ENCODE peak calls at places on chromosomes 12 and 14, in seven cellular contexts. Z is body of pancreas; G is CD4-positive, CD25-positive, alpha-beta regulatory T cell; P is breast epithelium; B is stomach; C is fibroblast of lung; I is mucosa of descending colon. X is an unnamed sample. For H3K4me1 and H3K36me3, the result is how much of the 10 kb centered on the place peaks cover.

GRCh38 chr12:108721824-108722223 is 9.5 kb downstream of the CORO1C start:
- DNase-seq in B (no peak), I (no peak), Z (no peak), P (no peak), G (no peak), C (no peak), X (no peak)

GRCh38 chr12:59444932-59445331 is 150.9 kb upstream of the SLC16A7 start:
- DNase-seq in Z (peak), C (peak), P (no peak), G (peak), B (no peak), I (no peak), X (no peak)

GRCh38 chr12:11711675-11712327 is 62.3 kb downstream of the ETV6 start:
- DNase-seq in I (no peak), Z (no peak), B (no peak), G (no peak), P (no peak), C (peak), X (no peak)

GRCh38 chr14:96368534-96368933 is 5.2 kb downstream of the GSKIP start:
- DNase-seq in P (no peak), C (no peak), G (no peak), Z (no peak), B (no peak), I (no peak), X (no peak)

GRCh38 chr12:112978163-112979081 is at the start of gene OAS2:
- DNase-seq in G (peak), C (peak), B (peak), Z (peak), I (peak), P (peak), X (peak)

GRCh38 chr12:122891661-122892525 is 4.0 kb downstream of the VPS37B start:
- DNase-seq in I (no peak), B (no peak), C (peak), Z (no peak), P (no peak), G (no peak), X (peak)

GRCh38 chr14:104976198-104977007 is 1.8 kb downstream of the AHNAK2 start:
- DNase-seq in G (peak), Z (peak), I (peak), C (peak), B (peak), P (peak), X (peak)

GRCh38 chr12:90216815-90217214 is 508.2 kb upstream of the ATP2B1 start:
- DNase-seq in C (peak), I (no peak), G (no peak), P (no peak), Z (no peak), B (no peak), X (no peak)

GRCh38 chr14:103628221-103628683 is 759 bp upstream of the KLC1 start:
- DNase-seq in G (peak), I (peak), C (peak), P (peak), Z (peak), B (peak), X (no peak)

GRCh38 chr14:50677527-50678063 is 9.5 kb upstream of the SAV1 start:
- DNase-seq in B (no peak), I (no peak), G (no peak), C (peak), Z (no peak), P (no peak), X (no peak)

GRCh38 chr12:51970904-51971646 is 19.6 kb downstream of the ACVR1B start:
- DNase-seq in P (no peak), I (no peak), G (peak), C (peak), B (no peak), Z (no peak), X (no peak)

GRCh38 chr14:91009501-91010152 is 50.8 kb downstream of the RPS6KA5 start:
- DNase-seq in I (no peak), C (no peak), Z (no peak), B (no peak), P (no peak), G (peak), X (no peak)

GRCh38 chr12:2795291-2796186 is 769 bp downstream of the FKBP4 start:
- DNase-seq in Z (peak), I (peak), C (peak), B (peak), G (peak), P (peak), X (peak)

GRCh38 chr12:122099280-122099749 is 20.8 kb downstream of the MLXIP start:
- DNase-seq in B (no peak), C (no peak), G (no peak), I (peak), P (no peak), Z (peak), X (no peak)

GRCh38 chr12:95574030-95574429 is 22.8 kb upstream of the USP44 start:
- DNase-seq in C (no peak), Z (no peak), P (no peak), G (no peak), B (no peak), I (no peak), X (no peak)

GRCh38 chr12:108523365-108523764 is 8.3 kb downstream of the FICD start:
- DNase-seq in I (no peak), G (no peak), Z (no peak), P (no peak), C (no peak), B (no peak), X (no peak)

GRCh38 chr12:106766393-106766826 is 8.1 kb upstream of the RIC8B start:
- DNase-seq in Z (peak), G (no peak), C (peak), I (no peak), P (no peak), B (peak), X (no peak)

GRCh38 chr12:123614531-123614930 is 12.6 kb downstream of the DDX55 start:
- DNase-seq in Z (no peak), C (peak), I (no peak), B (no peak), P (no peak), G (no peak), X (no peak)

GRCh38 chr12:97875064-97875463 is 412.5 kb downstream of the RMST start:
- DNase-seq in C (no peak), P (no peak), B (no peak), Z (no peak), G (no peak), I (no peak), X (peak)

GRCh38 chr12:91142184-91142583 is 30.9 kb upstream of the LUM start:
- DNase-seq in Z (no peak), I (no peak), C (peak), G (no peak), B (no peak), P (no peak), X (no peak)

GRCh38 chr12:88781909-88782308 is 201.6 kb upstream of the KITLG start:
- DNase-seq in Z (no peak), G (no peak), B (no peak), I (no peak), C (peak), P (no peak), X (no peak)

GRCh38 chr12:39959016-39959415 is 146.9 kb downstream of the SLC2A13 start:
- DNase-seq in P (no peak), Z (no peak), I (no peak), C (peak), B (no peak), G (no peak), X (no peak)

GRCh38 chr14:92315050-92315785 is 7.7 kb upstream of the SLC24A4 start:
- DNase-seq in C (no peak), P (no peak), I (no peak), Z (no peak), B (no peak), G (no peak), X (no peak)

GRCh38 chr14:81437226-81437625 is 37.1 kb upstream of the STON2 start:
- DNase-seq in P (no peak), G (no peak), B (no peak), C (no peak), Z (no peak), I (no peak), X (no peak)

GRCh38 chr14:44662250-44662891 is 155.3 kb upstream of the FSCB start:
- DNase-seq in G (peak), C (no peak), Z (no peak), P (no peak), I (no peak), B (no peak), X (no peak)

GRCh38 chr14:92591346-92591745 is 77.8 kb downstream of the RIN3 start:
- DNase-seq in C (no peak), P (no peak), Z (no peak), I (no peak), G (peak), B (no peak), X (no peak)

GRCh38 chr14:93715279-93715927 is 72.9 kb downstream of the PRIMA1 start:
- DNase-seq in Z (no peak), I (no peak), P (no peak), G (no peak), C (no peak), B (no peak), X (no peak)

GRCh38 chr14:55373784-55374725 is 37.6 kb downstream of the ATG14 start:
- DNase-seq in Z (no peak), B (no peak), G (peak), C (peak), P (no peak), I (no peak), X (no peak)

GRCh38 chr14:105474478-105475268 is at the start of gene CRIP2:
- DNase-seq in G (no peak), P (no peak), Z (peak), I (peak), B (no peak), C (peak), X (peak)

GRCh38 chr12:96172981-96173380 is 21.2 kb upstream of the ELK3 start:
- DNase-seq in C (no peak), P (no peak), B (no peak), I (no peak), Z (no peak), G (no peak), X (no peak)

GRCh38 chr12:79932393-79932792 is 2.5 kb downstream of the PPP1R12A start:
- DNase-seq in B (no peak), C (no peak), I (no peak), G (no peak), Z (no peak), P (no peak), X (no peak)

GRCh38 chr12:79925492-79925891 is 9.4 kb downstream of the PPP1R12A start:
- DNase-seq in G (no peak), I (no peak), Z (no peak), P (no peak), B (no peak), C (peak), X (peak)

GRCh38 chr12:79927772-79928474 is 7.0 kb downstream of the PPP1R12A start:
- DNase-seq in C (peak), Z (no peak), I (no peak), P (no peak), G (peak), B (no peak), X (no peak)

GRCh38 chr12:79926951-79927350 is 7.9 kb downstream of the PPP1R12A start:
- DNase-seq in G (no peak), B (no peak), Z (no peak), I (no peak), C (no peak), P (no peak), X (no peak)

GRCh38 chr12:79929065-79929464 is 5.8 kb downstream of the PPP1R12A start:
- DNase-seq in B (no peak), Z (no peak), C (no peak), I (no peak), P (no peak), G (no peak), X (no peak)
- H3K4me1 ChIP-seq in B (half or more), Z (under half), C (under half), I (under half), P (under half), G (half or more), X (under half)

GRCh38 chr14:53963491-53964227 is 7.0 kb upstream of the BMP4 start:
- DNase-seq in Z (peak), B (peak), G (no peak), I (peak), C (peak), P (peak), X (no peak)
- H3K4me3 ChIP-seq in Z (no peak), B (peak), G (no peak), I (no peak), C (peak), P (peak), X (no peak)

GRCh38 chr12:49648722-49649032 is 25.3 kb downstream of the PRPF40B start:
- DNase-seq in P (no peak), Z (no peak), B (no peak), I (no peak), G (no peak), C (no peak), X (no peak)
- H3K36me3 ChIP-seq in P (under half), Z (under half), B (half or more), I (under half), G (half or more), C (under half), X (under half)

GRCh38 chr12:68896881-68897540 is 36.0 kb downstream of the CPM start:
- DNase-seq in I (no peak), G (no peak), C (peak), P (no peak), B (no peak), Z (no peak), X (no peak)
- H3K4me1 ChIP-seq in I (under half), G (under half), C (under half), P (under half), B (under half), Z (under half), X (under half)

DNA sequence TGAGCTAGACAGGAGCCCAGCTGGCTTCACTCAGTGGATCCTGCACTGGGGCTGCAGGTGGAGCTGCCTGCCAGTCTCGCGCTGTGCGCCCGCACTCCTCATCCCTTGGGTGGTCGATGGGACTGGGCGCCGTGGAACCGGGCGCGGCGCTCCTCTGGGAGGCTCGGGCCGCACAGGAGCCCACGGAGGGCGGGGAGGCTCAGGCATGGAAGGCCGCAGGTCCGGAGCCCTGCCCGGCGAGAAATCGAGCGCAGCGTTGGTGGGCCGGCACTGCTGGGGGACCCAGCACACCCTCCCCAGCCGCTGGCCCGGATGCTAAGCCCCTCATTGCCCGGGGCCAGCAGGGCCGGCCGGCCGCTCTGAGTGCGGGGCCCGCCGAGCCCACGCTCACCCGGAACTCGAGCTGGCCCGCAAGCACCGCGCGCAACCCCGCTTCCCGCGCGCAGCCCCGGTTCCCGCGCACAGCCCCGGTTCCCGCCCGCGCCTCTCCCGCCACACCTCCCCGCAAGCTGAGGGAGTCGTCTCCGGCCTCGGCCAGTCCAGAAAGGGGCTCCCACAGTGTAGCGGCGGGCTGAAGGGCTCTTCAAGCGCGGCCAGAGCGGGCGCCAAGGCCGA is 1130.5 kb upstream of the FLRT2 start:
- DNase-seq in P (no peak), Z (no peak), G (no peak), C (no peak), I (no peak), B (no peak), X (no peak)
- H3K4me3 ChIP-seq in P (no peak), Z (no peak), G (no peak), C (no peak), I (no peak), B (no peak), X (no peak)

DNA sequence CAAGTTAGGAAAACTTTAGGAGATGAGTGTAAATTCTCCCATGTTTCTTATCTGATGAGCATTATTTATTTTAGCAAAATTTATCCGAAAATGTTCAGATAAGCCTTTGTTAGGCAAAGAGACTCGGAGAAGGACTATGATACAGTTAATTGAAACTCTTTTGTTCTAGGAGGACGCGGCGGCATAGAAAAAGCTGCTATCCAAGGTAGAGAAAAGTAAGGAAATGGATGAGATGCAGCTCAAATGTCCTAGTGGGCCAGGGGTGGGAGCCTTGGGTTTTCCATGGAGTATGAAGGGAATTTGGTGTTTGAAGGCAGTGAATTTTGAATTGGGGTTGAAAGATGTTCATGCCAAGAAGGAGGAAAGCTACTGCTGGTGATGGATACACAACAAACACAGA is 1504.5 kb downstream of the AACS start:
- DNase-seq in G (no peak), P (no peak), I (no peak), C (no peak), B (no peak), Z (no peak), X (no peak)
- H3K36me3 ChIP-seq in G (under half), P (under half), I (under half), C (under half), B (under half), Z (under half), X (under half)